ENCODE peak calls at places on chromosomes 12 and 14, in four cellular contexts. R, K, Y and W are unnamed samples.

GRCh38 chr14:93160353-93160801 is 24.3 kb downstream of the MOAP1 start:
- DNase-seq in Y (no peak), R (peak), K (no peak), W (no peak)

GRCh38 chr12:131511391-131511802 is 199.5 kb upstream of the SFSWAP start:
- DNase-seq in Y (no peak), K (no peak), R (no peak), W (peak)

GRCh38 chr14:56386024-56386423 is 193.6 kb upstream of the TMEM260 start:
- DNase-seq in K (no peak), R (no peak), Y (no peak), W (no peak)

GRCh38 chr12:92108651-92109050 is 37.0 kb downstream of the BTG1 start:
- DNase-seq in R (no peak), K (no peak), Y (no peak), W (no peak)

GRCh38 chr14:58428011-58428807 is 690 bp downstream of the KIAA0586 start:
- DNase-seq in Y (no peak), R (no peak), K (no peak), W (no peak)

GRCh38 chr12:613996-614726 is 49.1 kb downstream of the NINJ2 start:
- DNase-seq in Y (no peak), R (no peak), K (no peak), W (peak)

GRCh38 chr12:53676715-53677611 is 1.1 kb upstream of the ATP5MC2 start:
- DNase-seq in R (peak), K (peak), Y (no peak), W (no peak)

GRCh38 chr12:65293735-65294134 is 15.3 kb downstream of the MSRB3 start:
- DNase-seq in Y (no peak), R (no peak), K (no peak), W (no peak)

GRCh38 chr12:112740387-112740934 is 51.1 kb upstream of the RPH3A start:
- DNase-seq in Y (no peak), R (no peak), K (no peak), W (no peak)